ENCODE peak calls at places on chromosomes 3 and 15, in eight cellular contexts. One of them, this sample, is unnamed.

GRCh38 chr15:57873564-57874209 is 167.2 kb downstream of the POLR2M start:
- DNase-seq in brain microvascular endothelial cell: peak
- DNase-seq in spleen: no peak
- DNase-seq in Caco-2: no peak
- DNase-seq in fibroblast of lung: peak
- DNase-seq in thyroid gland: no peak
- DNase-seq in astrocyte: peak
- DNase-seq in epithelial cell of esophagus: peak
- DNase-seq in this sample: peak

GRCh38 chr3:45670995-45671394 is 18.2 kb upstream of the SACM1L start:
- DNase-seq in brain microvascular endothelial cell: no peak
- DNase-seq in fibroblast of lung: peak
- DNase-seq in astrocyte: no peak
- DNase-seq in epithelial cell of esophagus: no peak
- DNase-seq in thyroid gland: no peak
- DNase-seq in spleen: no peak
- DNase-seq in Caco-2: no peak
- DNase-seq in this sample: peak

GRCh38 chr3:126377211-126377610 is 17.5 kb upstream of the CFAP100 start:
- DNase-seq in epithelial cell of esophagus: no peak
- DNase-seq in astrocyte: no peak
- DNase-seq in fibroblast of lung: no peak
- DNase-seq in spleen: peak
- DNase-seq in brain microvascular endothelial cell: no peak
- DNase-seq in Caco-2: no peak
- DNase-seq in thyroid gland: no peak
- DNase-seq in this sample: no peak

GRCh38 chr3:127970966-127971592 is 56.0 kb downstream of the KBTBD12 start:
- DNase-seq in spleen: no peak
- DNase-seq in fibroblast of lung: peak
- DNase-seq in brain microvascular endothelial cell: peak
- DNase-seq in Caco-2: no peak
- DNase-seq in astrocyte: peak
- DNase-seq in epithelial cell of esophagus: peak
- DNase-seq in thyroid gland: peak
- DNase-seq in this sample: peak

GRCh38 chr3:186705882-186706780 is 11.0 kb upstream of the KNG1 start:
- DNase-seq in epithelial cell of esophagus: no peak
- DNase-seq in brain microvascular endothelial cell: no peak
- DNase-seq in fibroblast of lung: no peak
- DNase-seq in thyroid gland: no peak
- DNase-seq in Caco-2: no peak
- DNase-seq in astrocyte: no peak
- DNase-seq in spleen: no peak
- DNase-seq in this sample: no peak

GRCh38 chr15:38885477-38885952 is 320.9 kb upstream of the RASGRP1 start:
- DNase-seq in fibroblast of lung: no peak
- DNase-seq in Caco-2: no peak
- DNase-seq in brain microvascular endothelial cell: no peak
- DNase-seq in spleen: no peak
- DNase-seq in epithelial cell of esophagus: no peak
- DNase-seq in thyroid gland: no peak
- DNase-seq in astrocyte: no peak
- DNase-seq in this sample: peak

GRCh38 chr3:12265558-12265957 is 23.3 kb upstream of the PPARG start:
- DNase-seq in epithelial cell of esophagus: no peak
- DNase-seq in brain microvascular endothelial cell: no peak
- DNase-seq in Caco-2: no peak
- DNase-seq in astrocyte: no peak
- DNase-seq in thyroid gland: no peak
- DNase-seq in spleen: no peak
- DNase-seq in fibroblast of lung: no peak
- DNase-seq in this sample: no peak

GRCh38 chr3:64743166-64743565 is 55.4 kb upstream of the ADAMTS9 start:
- DNase-seq in thyroid gland: no peak
- DNase-seq in fibroblast of lung: peak
- DNase-seq in astrocyte: peak
- DNase-seq in epithelial cell of esophagus: no peak
- DNase-seq in spleen: no peak
- DNase-seq in brain microvascular endothelial cell: no peak
- DNase-seq in Caco-2: no peak
- DNase-seq in this sample: no peak

GRCh38 chr15:44129911-44130310 is 65.2 kb downstream of the FRMD5 start:
- DNase-seq in thyroid gland: no peak
- DNase-seq in astrocyte: no peak
- DNase-seq in spleen: no peak
- DNase-seq in fibroblast of lung: no peak
- DNase-seq in epithelial cell of esophagus: no peak
- DNase-seq in Caco-2: no peak
- DNase-seq in brain microvascular endothelial cell: no peak
- DNase-seq in this sample: no peak

GRCh38 chr3:13143381-13144004 is 70.3 kb upstream of the IQSEC1 start:
- DNase-seq in epithelial cell of esophagus: no peak
- DNase-seq in brain microvascular endothelial cell: no peak
- DNase-seq in thyroid gland: no peak
- DNase-seq in astrocyte: no peak
- DNase-seq in Caco-2: peak
- DNase-seq in spleen: peak
- DNase-seq in fibroblast of lung: no peak
- DNase-seq in this sample: no peak

GRCh38 chr15:78103406-78104118 is 11.2 kb downstream of the SH2D7 start:
- DNase-seq in epithelial cell of esophagus: no peak
- DNase-seq in astrocyte: no peak
- DNase-seq in fibroblast of lung: no peak
- DNase-seq in brain microvascular endothelial cell: no peak
- DNase-seq in spleen: peak
- DNase-seq in thyroid gland: no peak
- DNase-seq in Caco-2: no peak
- DNase-seq in this sample: no peak

GRCh38 chr3:37935290-37935668 is 55.3 kb upstream of the VILL start:
- DNase-seq in spleen: no peak
- DNase-seq in brain microvascular endothelial cell: no peak
- DNase-seq in epithelial cell of esophagus: no peak
- DNase-seq in astrocyte: peak
- DNase-seq in fibroblast of lung: peak
- DNase-seq in thyroid gland: no peak
- DNase-seq in Caco-2: no peak
- DNase-seq in this sample: peak

GRCh38 chr15:87816811-87817210 is 439.7 kb downstream of the NTRK3 start:
- DNase-seq in epithelial cell of esophagus: peak
- DNase-seq in brain microvascular endothelial cell: peak
- DNase-seq in thyroid gland: no peak
- DNase-seq in astrocyte: peak
- DNase-seq in fibroblast of lung: peak
- DNase-seq in spleen: no peak
- DNase-seq in Caco-2: no peak
- DNase-seq in this sample: peak

GRCh38 chr3:27059489-27059888 is 309.7 kb downstream of the NEK10 start:
- DNase-seq in fibroblast of lung: no peak
- DNase-seq in epithelial cell of esophagus: no peak
- DNase-seq in spleen: no peak
- DNase-seq in thyroid gland: no peak
- DNase-seq in astrocyte: no peak
- DNase-seq in Caco-2: no peak
- DNase-seq in brain microvascular endothelial cell: no peak
- DNase-seq in this sample: no peak

GRCh38 chr3:127170794-127171193 is 22.1 kb upstream of the PRR23E start:
- DNase-seq in astrocyte: peak
- DNase-seq in thyroid gland: peak
- DNase-seq in epithelial cell of esophagus: no peak
- DNase-seq in fibroblast of lung: peak
- DNase-seq in Caco-2: no peak
- DNase-seq in spleen: no peak
- DNase-seq in brain microvascular endothelial cell: peak
- DNase-seq in this sample: peak

GRCh38 chr3:196537319-196537984 is 22.3 kb upstream of the SMCO1 start:
- DNase-seq in epithelial cell of esophagus: peak
- DNase-seq in spleen: no peak
- DNase-seq in fibroblast of lung: no peak
- DNase-seq in Caco-2: no peak
- DNase-seq in astrocyte: no peak
- DNase-seq in brain microvascular endothelial cell: no peak
- DNase-seq in thyroid gland: peak
- DNase-seq in this sample: peak

GRCh38 chr3:156332304-156332703 is 211.9 kb downstream of the KCNAB1 start:
- DNase-seq in thyroid gland: no peak
- DNase-seq in spleen: no peak
- DNase-seq in astrocyte: no peak
- DNase-seq in fibroblast of lung: no peak
- DNase-seq in epithelial cell of esophagus: no peak
- DNase-seq in Caco-2: no peak
- DNase-seq in brain microvascular endothelial cell: no peak
- DNase-seq in this sample: no peak

GRCh38 chr3:31785734-31786133 is 195.3 kb downstream of the OSBPL10 start:
- DNase-seq in brain microvascular endothelial cell: no peak
- DNase-seq in epithelial cell of esophagus: peak
- DNase-seq in fibroblast of lung: no peak
- DNase-seq in Caco-2: no peak
- DNase-seq in thyroid gland: no peak
- DNase-seq in astrocyte: no peak
- DNase-seq in spleen: no peak
- DNase-seq in this sample: peak

GRCh38 chr3:72906154-72906553 is 18.3 kb downstream of the GXYLT2 start:
- DNase-seq in Caco-2: no peak
- DNase-seq in fibroblast of lung: no peak
- DNase-seq in astrocyte: no peak
- DNase-seq in thyroid gland: no peak
- DNase-seq in brain microvascular endothelial cell: no peak
- DNase-seq in epithelial cell of esophagus: no peak
- DNase-seq in spleen: no peak
- DNase-seq in this sample: no peak

GRCh38 chr3:72904156-72904555 is 16.3 kb downstream of the GXYLT2 start:
- DNase-seq in brain microvascular endothelial cell: no peak
- DNase-seq in spleen: no peak
- DNase-seq in Caco-2: no peak
- DNase-seq in astrocyte: no peak
- DNase-seq in epithelial cell of esophagus: no peak
- DNase-seq in fibroblast of lung: no peak
- DNase-seq in thyroid gland: no peak
- DNase-seq in this sample: no peak

GRCh38 chr3:72907131-72907697 is 19.4 kb downstream of the GXYLT2 start:
- DNase-seq in epithelial cell of esophagus: peak
- DNase-seq in fibroblast of lung: peak
- DNase-seq in thyroid gland: peak
- DNase-seq in Caco-2: no peak
- DNase-seq in astrocyte: peak
- DNase-seq in brain microvascular endothelial cell: no peak
- DNase-seq in spleen: no peak
- DNase-seq in this sample: peak

GRCh38 chr3:72909591-72909990 is 21.7 kb downstream of the GXYLT2 start:
- DNase-seq in astrocyte: no peak
- DNase-seq in Caco-2: no peak
- DNase-seq in spleen: no peak
- DNase-seq in thyroid gland: peak
- DNase-seq in brain microvascular endothelial cell: no peak
- DNase-seq in fibroblast of lung: no peak
- DNase-seq in epithelial cell of esophagus: no peak
- DNase-seq in this sample: no peak

GRCh38 chr3:72907851-72908620 is 20.2 kb downstream of the GXYLT2 start:
- DNase-seq in fibroblast of lung: peak
- DNase-seq in thyroid gland: peak
- DNase-seq in astrocyte: peak
- DNase-seq in Caco-2: no peak
- DNase-seq in epithelial cell of esophagus: peak
- DNase-seq in spleen: no peak
- DNase-seq in brain microvascular endothelial cell: peak
- DNase-seq in this sample: peak
- H3K4me3 ChIP-seq in fibroblast of lung: no peak
- H3K4me3 ChIP-seq in thyroid gland: no peak
- H3K4me3 ChIP-seq in astrocyte: no peak
- H3K4me3 ChIP-seq in Caco-2: no peak
- H3K4me3 ChIP-seq in epithelial cell of esophagus: no peak
- H3K4me3 ChIP-seq in spleen: no peak
- H3K4me3 ChIP-seq in brain microvascular endothelial cell: no peak
- H3K4me3 ChIP-seq in this sample: no peak

GRCh38 chr15:67840747-67841634 is 1.1 kb upstream of the RNU6-1 start:
- DNase-seq in fibroblast of lung: peak
- DNase-seq in brain microvascular endothelial cell: no peak
- DNase-seq in thyroid gland: peak
- DNase-seq in Caco-2: no peak
- DNase-seq in spleen: peak
- DNase-seq in astrocyte: peak
- DNase-seq in epithelial cell of esophagus: no peak
- DNase-seq in this sample: peak
- TF ChIP-seq CTCF in fibroblast of lung: no peak
- TF ChIP-seq CTCF in brain microvascular endothelial cell: no peak
- TF ChIP-seq CTCF in thyroid gland: no peak
- TF ChIP-seq CTCF in Caco-2: no peak
- TF ChIP-seq CTCF in spleen: no peak
- TF ChIP-seq CTCF in astrocyte: no peak
- TF ChIP-seq CTCF in epithelial cell of esophagus: no peak
- TF ChIP-seq CTCF in this sample: no peak

DNA sequence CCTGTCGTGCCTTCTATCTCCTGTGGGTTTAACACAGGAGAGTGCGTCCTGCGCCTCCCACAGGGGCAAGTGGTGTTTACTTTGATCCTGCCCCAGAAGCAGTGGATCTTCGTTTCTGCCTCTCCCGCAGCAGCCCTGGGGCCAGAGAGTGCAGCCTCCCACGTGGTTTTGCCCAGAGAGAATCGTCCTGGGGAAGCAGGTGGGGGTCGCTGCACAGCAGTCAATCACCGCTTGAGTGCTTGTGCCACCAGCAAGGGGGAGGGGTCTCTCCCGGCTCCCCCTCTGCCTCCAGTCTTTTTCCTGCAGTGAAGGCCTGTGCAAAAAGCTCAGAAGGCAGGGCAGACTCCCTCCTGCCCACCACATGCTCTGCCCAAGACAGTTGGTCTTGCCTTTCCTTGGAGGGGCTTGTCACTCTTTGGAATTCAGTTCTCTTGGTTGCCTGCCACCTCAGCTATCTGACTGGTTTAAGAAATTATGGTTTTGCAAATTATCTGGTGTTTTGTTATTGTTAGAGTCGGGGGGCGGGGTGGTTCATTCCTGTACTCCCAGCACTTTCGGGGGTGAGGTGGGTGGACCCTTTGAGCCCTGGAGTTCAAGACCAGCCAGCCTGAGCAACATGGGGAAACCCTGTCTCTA is 26.9 kb downstream of the STOML1 start:
- DNase-seq in fibroblast of lung: no peak
- DNase-seq in brain microvascular endothelial cell: no peak
- DNase-seq in Caco-2: no peak
- DNase-seq in astrocyte: no peak
- DNase-seq in spleen: no peak
- DNase-seq in epithelial cell of esophagus: no peak
- DNase-seq in thyroid gland: no peak
- DNase-seq in this sample: no peak
- H3K4me3 ChIP-seq in fibroblast of lung: no peak
- H3K4me3 ChIP-seq in brain microvascular endothelial cell: peak
- H3K4me3 ChIP-seq in Caco-2: no peak
- H3K4me3 ChIP-seq in astrocyte: no peak
- H3K4me3 ChIP-seq in spleen: peak
- H3K4me3 ChIP-seq in epithelial cell of esophagus: no peak
- H3K4me3 ChIP-seq in thyroid gland: no peak
- H3K4me3 ChIP-seq in this sample: no peak

DNA sequence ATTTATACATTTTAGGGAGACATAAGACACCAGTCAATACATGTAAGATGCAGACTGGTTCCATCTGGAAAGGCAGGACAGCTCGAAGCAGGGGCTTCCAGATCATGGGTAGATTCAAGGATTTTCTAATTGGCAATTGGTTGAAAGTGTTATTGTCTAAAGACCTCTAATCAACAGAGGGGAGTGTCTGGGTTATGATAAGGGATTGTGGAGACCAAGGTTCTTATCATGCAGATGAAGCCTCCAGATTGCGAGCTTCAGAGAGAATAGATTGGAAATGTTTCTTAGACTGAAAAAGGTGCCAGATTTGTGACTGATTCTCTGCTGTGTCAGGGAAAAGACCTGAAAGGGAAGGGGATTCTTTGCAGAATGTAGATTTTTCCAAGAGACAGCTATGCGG is 15.1 kb downstream of the TM2D3 start:
- DNase-seq in thyroid gland: no peak
- DNase-seq in fibroblast of lung: no peak
- DNase-seq in Caco-2: no peak
- DNase-seq in spleen: no peak
- DNase-seq in brain microvascular endothelial cell: no peak
- DNase-seq in epithelial cell of esophagus: no peak
- DNase-seq in astrocyte: no peak
- DNase-seq in this sample: no peak
- TF ChIP-seq CTCF in thyroid gland: no peak
- TF ChIP-seq CTCF in fibroblast of lung: no peak
- TF ChIP-seq CTCF in Caco-2: no peak
- TF ChIP-seq CTCF in spleen: no peak
- TF ChIP-seq CTCF in brain microvascular endothelial cell: no peak
- TF ChIP-seq CTCF in epithelial cell of esophagus: no peak
- TF ChIP-seq CTCF in astrocyte: no peak
- TF ChIP-seq CTCF in this sample: no peak